ENCODE peak calls at places on chromosome 14, in four cellular contexts. G is activated T-helper 1 cell treated with anti-CD3 and anti-CD28 coated beads, Interleukin-2, amount 50 U/mL, for 16 hours; U is stimulated activated CD4-positive, alpha-beta T cell treated with anti-CD3 and anti-CD28 coated beads, Interleukin-4, amount 100 ng/mL, for 48 hours; V is left cardiac atrium. T is an unnamed sample.

GRCh38 chr14:103144085-103144484 is 20.8 kb downstream of the TNFAIP2 start:
- DNase-seq in G (no peak), U (no peak), V (no peak), T (no peak)

GRCh38 chr14:69346710-69347109 is 51.4 kb downstream of the ERH start:
- DNase-seq in G (no peak), U (no peak), V (peak; percentile 45), T (no peak)

GRCh38 chr14:77043984-77044485 is 15.5 kb upstream of the IRF2BPL start:
- DNase-seq in G (no peak), U (no peak), V (no peak), T (no peak)

GRCh38 chr14:77849711-77850110 is 49.8 kb downstream of the ADCK1 start:
- DNase-seq in G (no peak), U (no peak), V (no peak), T (no peak)

GRCh38 chr14:36091096-36091495 is 85.4 kb downstream of the PTCSC3 start:
- DNase-seq in G (no peak), U (no peak), V (no peak), T (no peak)

GRCh38 chr14:23345987-23346692 is 6.5 kb downstream of the SLC22A17 start:
- DNase-seq in G (no peak), U (no peak), V (no peak), T (no peak)

GRCh38 chr14:79842270-79842669 is 369.0 kb downstream of the DIO2 start:
- DNase-seq in G (no peak), U (no peak), V (peak; percentile 48), T (no peak)

GRCh38 chr14:101835166-101835557 is 73.7 kb downstream of the PPP2R5C start:
- DNase-seq in G (no peak), U (no peak), V (no peak), T (no peak)

GRCh38 chr14:70909788-70910614 is 2.7 kb downstream of the PCNX1 start:
- DNase-seq in G (no peak), U (no peak), V (no peak), T (no peak)

GRCh38 chr14:92990456-92991430 is 67.8 kb downstream of the CHGA start:
- DNase-seq in G (no peak), U (no peak), V (no peak), T (no peak)

GRCh38 chr14:85867450-85867849 is 337.5 kb downstream of the FLRT2 start:
- DNase-seq in G (no peak), U (no peak), V (no peak), T (no peak)

GRCh38 chr14:93008381-93008780 is 85.4 kb downstream of the CHGA start:
- DNase-seq in G (no peak), U (no peak), V (peak; percentile 58), T (no peak)

GRCh38 chr14:80926706-80927384 is 14.7 kb downstream of the CEP128 start:
- DNase-seq in G (no peak), U (no peak), V (no peak), T (no peak)

GRCh38 chr14:72128629-72129028 is 196.4 kb downstream of the RGS6 start:
- DNase-seq in G (no peak), U (no peak), V (no peak), T (no peak)

GRCh38 chr14:104139460-104140212 is 1.2 kb downstream of the KIF26A start:
- DNase-seq in G (no peak), U (no peak), V (peak; percentile 19), T (no peak)

GRCh38 chr14:51877807-51878206 is 17.4 kb downstream of the GNG2 start:
- DNase-seq in G (no peak), U (no peak), V (no peak), T (no peak)

GRCh38 chr14:31096255-31096654 is 70.1 kb upstream of the STRN3 start:
- DNase-seq in G (no peak), U (no peak), V (no peak), T (no peak)

GRCh38 chr14:86781111-86781510 is 1211.9 kb downstream of the GALC start:
- DNase-seq in G (no peak), U (no peak), V (no peak), T (no peak)

T was measured in stimulated activated CD8-positive, alpha-beta memory T cell treated with anti-CD3 and anti-CD28 coated beads, Interleukin-15, amount 100 ng/mL, for 1 hour.